ENCODE peak calls at places on chromosome 1, in eight cellular contexts. T is GF-D8; F is ovary; M is activated T-helper 1 cell treated with Interleukin-2 at 50 U/mL for 16 hours; A is EL; S is lower lobe of right lung; I is mesendoderm; G is CD8-positive, alpha-beta T cell. Q is an unnamed sample.

GRCh38 chr1:54570161-54570560 is 22.1 kb downstream of the ACOT11 start:
- DNase-seq in T (no peak), F (no peak), M (no peak), A (no peak), S (no peak), I (no peak), G (no peak), Q (no peak)

GRCh38 chr1:152870831-152871730 is 7.0 kb upstream of the SMCP start:
- DNase-seq in T (no peak), F (no peak), M (no peak), A (peak; percentile 50), S (no peak), I (peak; percentile 82), G (no peak), Q (no peak)

GRCh38 chr1:158017800-158018595 is 24.6 kb downstream of the KIRREL1 start:
- DNase-seq in T (no peak), F (no peak), M (no peak), A (no peak), S (no peak), I (no peak), G (no peak), Q (no peak)

GRCh38 chr1:190022709-190023108 is 455.0 kb downstream of the BRINP3 start:
- DNase-seq in T (no peak), F (no peak), M (no peak), A (peak; percentile 0), S (no peak), I (no peak), G (no peak), Q (no peak)

GRCh38 chr1:48571303-48571987 is 99.4 kb upstream of the SPATA6 start:
- DNase-seq in T (no peak), F (no peak), M (no peak), A (no peak), S (no peak), I (no peak), G (no peak), Q (no peak)

GRCh38 chr1:233294991-233295774 is at the start of gene PCNX2:
- DNase-seq in T (no peak), F (peak; percentile 54), M (peak; percentile 47), A (peak; percentile 81), S (peak; percentile 75), I (peak; percentile 91), G (peak; percentile 81), Q (peak; percentile 58)

GRCh38 chr1:234062166-234062565 is 157.7 kb downstream of the SLC35F3 start:
- DNase-seq in T (no peak), F (no peak), M (no peak), A (no peak), S (no peak), I (no peak), G (no peak), Q (no peak)

GRCh38 chr1:10724052-10724494 is 72.4 kb downstream of the CASZ1 start:
- DNase-seq in T (no peak), F (no peak), M (no peak), A (peak; percentile 71), S (peak; percentile 87), I (no peak), G (no peak), Q (no peak)

GRCh38 chr1:165162671-165163241 is 193.8 kb downstream of the LMX1A start:
- DNase-seq in T (no peak), F (no peak), M (no peak), A (peak; percentile 3), S (no peak), I (peak; percentile 75), G (no peak), Q (no peak)

GRCh38 chr1:7810395-7810794 is 26.3 kb downstream of the PER3 start:
- DNase-seq in T (no peak), F (no peak), M (no peak), A (peak; percentile 94), S (no peak), I (peak; percentile 34), G (no peak), Q (no peak)

GRCh38 chr1:212412374-212412773 is 2.3 kb downstream of the PACC1 start:
- DNase-seq in T (no peak), F (no peak), M (no peak), A (no peak), S (no peak), I (no peak), G (no peak), Q (no peak)

GRCh38 chr1:171191992-171192391 is 6.9 kb downstream of the FMO2 start:
- DNase-seq in T (no peak), F (no peak), M (no peak), A (no peak), S (no peak), I (no peak), G (no peak), Q (no peak)

GRCh38 chr1:197619008-197619640 is 156.2 kb downstream of the DENND1B start:
- DNase-seq in T (no peak), F (no peak), M (no peak), A (peak; percentile 31), S (no peak), I (peak; percentile 16), G (no peak), Q (no peak)

GRCh38 chr1:180773210-180773865 is 139.4 kb upstream of the KIAA1614 start:
- DNase-seq in T (no peak), F (no peak), M (no peak), A (peak; percentile 66), S (no peak), I (peak; percentile 6), G (no peak), Q (no peak)

GRCh38 chr1:163069142-163069541 is at the start of gene RGS4:
- DNase-seq in T (no peak), F (peak; percentile 61), M (no peak), A (peak; percentile 96), S (no peak), I (peak; percentile 96), G (no peak), Q (no peak)

GRCh38 chr1:16167331-16168143 is 11.7 kb upstream of the EPHA2 start:
- DNase-seq in T (no peak), F (peak; percentile 74), M (peak; percentile 51), A (peak; percentile 56), S (no peak), I (peak; percentile 99), G (peak; percentile 76), Q (peak; percentile 52)

GRCh38 chr1:243503155-243503554 is 247.3 kb downstream of the SDCCAG8 start:
- DNase-seq in T (no peak), F (no peak), M (no peak), A (no peak), S (no peak), I (no peak), G (no peak), Q (no peak)

GRCh38 chr1:23434260-23434775 is 9.8 kb upstream of the TCEA3 start:
- DNase-seq in T (no peak), F (no peak), M (no peak), A (no peak), S (no peak), I (no peak), G (no peak), Q (no peak)

GRCh38 chr1:27416387-27417111 is 24.1 kb downstream of the GPR3 start:
- DNase-seq in T (peak; percentile 57), F (no peak), M (no peak), A (peak; percentile 68), S (no peak), I (peak; percentile 90), G (no peak), Q (peak; percentile 42)

GRCh38 chr1:153365696-153366095 is 8.0 kb downstream of the S100A9 start:
- DNase-seq in T (no peak), F (no peak), M (no peak), A (no peak), S (no peak), I (no peak), G (no peak), Q (no peak)

GRCh38 chr1:211947396-211948295 is 87.7 kb downstream of the INTS7 start:
- DNase-seq in T (no peak), F (no peak), M (no peak), A (no peak), S (no peak), I (no peak), G (no peak), Q (no peak)

GRCh38 chr1:211323156-211324063 is 3.2 kb upstream of the TRAF5 start:
- DNase-seq in T (no peak), F (no peak), M (peak; percentile 46), A (peak; percentile 62), S (no peak), I (peak; percentile 84), G (peak; percentile 80), Q (peak; percentile 67)

Q was measured in activated gamma-delta T cell treated with Interleukin-2 at 50 U/mL for 16 hours.